ENCODE peak calls at places on chromosomes 2 and 18, in five cellular contexts. One of them, this sample, is unnamed.
A peak's percentile ranks its signal among the peaks of the same experiment; 100 is the strongest.

GRCh38 chr2:127580167-127581049 is 44.9 kb downstream of the MYO7B start:
- DNase-seq in NCI-H748 treated with DMSO at 0.1 percent for 48 hours: no peak
- DNase-seq in endothelial cell: no peak
- DNase-seq in effector CD4-positive, alpha-beta T cell: no peak
- DNase-seq in NCI-H2081: no peak
- DNase-seq in this sample: no peak

GRCh38 chr18:31419457-31419932 is 28.0 kb upstream of the DSG3 start:
- DNase-seq in NCI-H748 treated with DMSO at 0.1 percent for 48 hours: no peak
- DNase-seq in effector CD4-positive, alpha-beta T cell: no peak
- DNase-seq in endothelial cell: no peak
- DNase-seq in NCI-H2081: no peak
- DNase-seq in this sample: no peak

GRCh38 chr2:191965733-191966132 is 118.8 kb upstream of the CAVIN2 start:
- DNase-seq in NCI-H2081: no peak
- DNase-seq in effector CD4-positive, alpha-beta T cell: no peak
- DNase-seq in endothelial cell: no peak
- DNase-seq in NCI-H748 treated with DMSO at 0.1 percent for 48 hours: no peak
- DNase-seq in this sample: no peak

GRCh38 chr2:216695401-216695821 is at the start of gene IGFBP5:
- DNase-seq in effector CD4-positive, alpha-beta T cell: no peak
- DNase-seq in endothelial cell: no peak
- DNase-seq in NCI-H2081: peak; percentile 87
- DNase-seq in NCI-H748 treated with DMSO at 0.1 percent for 48 hours: peak; percentile 89
- DNase-seq in this sample: no peak

GRCh38 chr18:61949946-61950345 is 57.1 kb upstream of the RNF152 start:
- DNase-seq in NCI-H748 treated with DMSO at 0.1 percent for 48 hours: peak; percentile 18
- DNase-seq in endothelial cell: no peak
- DNase-seq in NCI-H2081: no peak
- DNase-seq in effector CD4-positive, alpha-beta T cell: no peak
- DNase-seq in this sample: no peak

GRCh38 chr18:47342566-47342965 is 91.1 kb upstream of the SKOR2 start:
- DNase-seq in endothelial cell: no peak
- DNase-seq in NCI-H748 treated with DMSO at 0.1 percent for 48 hours: no peak
- DNase-seq in NCI-H2081: no peak
- DNase-seq in effector CD4-positive, alpha-beta T cell: no peak
- DNase-seq in this sample: no peak

GRCh38 chr2:143732076-143732475 is 602.9 kb downstream of the ARHGAP15 start:
- DNase-seq in NCI-H748 treated with DMSO at 0.1 percent for 48 hours: no peak
- DNase-seq in effector CD4-positive, alpha-beta T cell: no peak
- DNase-seq in NCI-H2081: no peak
- DNase-seq in endothelial cell: no peak
- DNase-seq in this sample: no peak

GRCh38 chr2:58571181-58571852 is 330.2 kb upstream of the FANCL start:
- DNase-seq in endothelial cell: peak; percentile 52
- DNase-seq in NCI-H2081: peak; percentile 85
- DNase-seq in NCI-H748 treated with DMSO at 0.1 percent for 48 hours: peak; percentile 71
- DNase-seq in effector CD4-positive, alpha-beta T cell: no peak
- DNase-seq in this sample: no peak

GRCh38 chr2:85584354-85584856 is at the start of gene VAMP5:
- DNase-seq in effector CD4-positive, alpha-beta T cell: peak; percentile 19
- DNase-seq in endothelial cell: peak; percentile 37
- DNase-seq in NCI-H2081: no peak
- DNase-seq in NCI-H748 treated with DMSO at 0.1 percent for 48 hours: no peak
- DNase-seq in this sample: no peak

GRCh38 chr2:71446505-71446904 is 6.9 kb upstream of the DYSF start:
- DNase-seq in endothelial cell: no peak
- DNase-seq in effector CD4-positive, alpha-beta T cell: no peak
- DNase-seq in NCI-H2081: no peak
- DNase-seq in NCI-H748 treated with DMSO at 0.1 percent for 48 hours: no peak
- DNase-seq in this sample: no peak

GRCh38 chr2:96485751-96486643 is 19.2 kb downstream of the NEURL3 start:
- DNase-seq in effector CD4-positive, alpha-beta T cell: peak; percentile 58
- DNase-seq in endothelial cell: no peak
- DNase-seq in NCI-H748 treated with DMSO at 0.1 percent for 48 hours: no peak
- DNase-seq in NCI-H2081: no peak
- DNase-seq in this sample: peak; percentile 56

GRCh38 chr2:6788614-6789013 is 77.1 kb downstream of the CMPK2 start:
- DNase-seq in NCI-H2081: no peak
- DNase-seq in NCI-H748 treated with DMSO at 0.1 percent for 48 hours: no peak
- DNase-seq in effector CD4-positive, alpha-beta T cell: no peak
- DNase-seq in endothelial cell: no peak
- DNase-seq in this sample: no peak

GRCh38 chr2:119803101-119803500 is 43.4 kb downstream of the PTPN4 start:
- DNase-seq in effector CD4-positive, alpha-beta T cell: no peak
- DNase-seq in NCI-H2081: no peak
- DNase-seq in NCI-H748 treated with DMSO at 0.1 percent for 48 hours: no peak
- DNase-seq in endothelial cell: no peak
- DNase-seq in this sample: no peak

GRCh38 chr2:9844581-9844980 is 1.3 kb downstream of the TAF1B start:
- DNase-seq in endothelial cell: no peak
- DNase-seq in NCI-H748 treated with DMSO at 0.1 percent for 48 hours: no peak
- DNase-seq in effector CD4-positive, alpha-beta T cell: no peak
- DNase-seq in NCI-H2081: no peak
- DNase-seq in this sample: no peak

GRCh38 chr2:239806758-239807434 is 218.2 kb downstream of the NDUFA10 start:
- DNase-seq in effector CD4-positive, alpha-beta T cell: no peak
- DNase-seq in endothelial cell: no peak
- DNase-seq in NCI-H2081: no peak
- DNase-seq in NCI-H748 treated with DMSO at 0.1 percent for 48 hours: no peak
- DNase-seq in this sample: no peak

GRCh38 chr2:117983040-117983439 is 30.8 kb downstream of the CCDC93 start:
- DNase-seq in NCI-H748 treated with DMSO at 0.1 percent for 48 hours: no peak
- DNase-seq in effector CD4-positive, alpha-beta T cell: no peak
- DNase-seq in NCI-H2081: no peak
- DNase-seq in endothelial cell: no peak
- DNase-seq in this sample: no peak

GRCh38 chr18:52288403-52289004 is 51.5 kb upstream of the DCC start:
- DNase-seq in NCI-H2081: peak; percentile 1
- DNase-seq in NCI-H748 treated with DMSO at 0.1 percent for 48 hours: peak; percentile 58
- DNase-seq in effector CD4-positive, alpha-beta T cell: no peak
- DNase-seq in endothelial cell: peak; percentile 57
- DNase-seq in this sample: no peak

GRCh38 chr2:175154670-175155082 is 13.3 kb downstream of the ATF2 start:
- DNase-seq in endothelial cell: no peak
- DNase-seq in NCI-H748 treated with DMSO at 0.1 percent for 48 hours: no peak
- DNase-seq in effector CD4-positive, alpha-beta T cell: no peak
- DNase-seq in NCI-H2081: no peak
- DNase-seq in this sample: no peak

GRCh38 chr2:96960271-96960955 is 26.0 kb downstream of the FAM178B start:
- DNase-seq in endothelial cell: peak; percentile 97
- DNase-seq in NCI-H2081: peak; percentile 90
- DNase-seq in effector CD4-positive, alpha-beta T cell: peak; percentile 86
- DNase-seq in NCI-H748 treated with DMSO at 0.1 percent for 48 hours: peak; percentile 28
- DNase-seq in this sample: peak; percentile 69

GRCh38 chr2:69955029-69955428 is 6.4 kb downstream of the ASPRV1 start:
- DNase-seq in NCI-H748 treated with DMSO at 0.1 percent for 48 hours: no peak
- DNase-seq in effector CD4-positive, alpha-beta T cell: no peak
- DNase-seq in endothelial cell: no peak
- DNase-seq in NCI-H2081: no peak
- DNase-seq in this sample: no peak

GRCh38 chr18:57542126-57542525 is 44.4 kb downstream of the FECH start:
- DNase-seq in endothelial cell: no peak
- DNase-seq in effector CD4-positive, alpha-beta T cell: no peak
- DNase-seq in NCI-H748 treated with DMSO at 0.1 percent for 48 hours: no peak
- DNase-seq in NCI-H2081: no peak
- DNase-seq in this sample: no peak

GRCh38 chr2:95374916-95375471 is 27.5 kb upstream of the FAHD2A start:
- DNase-seq in endothelial cell: no peak
- DNase-seq in effector CD4-positive, alpha-beta T cell: no peak
- DNase-seq in NCI-H2081: no peak
- DNase-seq in NCI-H748 treated with DMSO at 0.1 percent for 48 hours: no peak
- DNase-seq in this sample: no peak

GRCh38 chr18:24991661-24992060 is 360.3 kb downstream of the ZNF521 start:
- DNase-seq in NCI-H2081: no peak
- DNase-seq in NCI-H748 treated with DMSO at 0.1 percent for 48 hours: no peak
- DNase-seq in effector CD4-positive, alpha-beta T cell: no peak
- DNase-seq in endothelial cell: no peak
- DNase-seq in this sample: no peak

GRCh38 chr2:24021122-24021998 is 11.5 kb downstream of the MFSD2B start:
- DNase-seq in NCI-H2081: no peak
- DNase-seq in effector CD4-positive, alpha-beta T cell: no peak
- DNase-seq in endothelial cell: peak; percentile 58
- DNase-seq in NCI-H748 treated with DMSO at 0.1 percent for 48 hours: no peak
- DNase-seq in this sample: no peak

GRCh38 chr18:22467760-22468553 is 50.2 kb upstream of the CTAGE1 start:
- DNase-seq in NCI-H2081: no peak
- DNase-seq in NCI-H748 treated with DMSO at 0.1 percent for 48 hours: no peak
- DNase-seq in effector CD4-positive, alpha-beta T cell: no peak
- DNase-seq in endothelial cell: no peak
- DNase-seq in this sample: no peak

GRCh38 chr2:11187083-11187619 is 31.9 kb downstream of the SLC66A3 start:
- DNase-seq in NCI-H2081: no peak
- DNase-seq in NCI-H748 treated with DMSO at 0.1 percent for 48 hours: no peak
- DNase-seq in endothelial cell: no peak
- DNase-seq in effector CD4-positive, alpha-beta T cell: no peak
- DNase-seq in this sample: no peak

GRCh38 chr18:39845673-39846072 is 2109.4 kb upstream of the PIK3C3 start:
- DNase-seq in endothelial cell: no peak
- DNase-seq in NCI-H2081: no peak
- DNase-seq in NCI-H748 treated with DMSO at 0.1 percent for 48 hours: no peak
- DNase-seq in effector CD4-positive, alpha-beta T cell: no peak
- DNase-seq in this sample: no peak

GRCh38 chr2:51534176-51534575 is 502.2 kb upstream of the NRXN1 start:
- DNase-seq in NCI-H748 treated with DMSO at 0.1 percent for 48 hours: no peak
- DNase-seq in effector CD4-positive, alpha-beta T cell: no peak
- DNase-seq in endothelial cell: no peak
- DNase-seq in NCI-H2081: no peak
- DNase-seq in this sample: no peak

GRCh38 chr2:160477032-160477431 is 16.6 kb downstream of the RBMS1 start:
- DNase-seq in NCI-H2081: no peak
- DNase-seq in effector CD4-positive, alpha-beta T cell: no peak
- DNase-seq in endothelial cell: no peak
- DNase-seq in NCI-H748 treated with DMSO at 0.1 percent for 48 hours: no peak
- DNase-seq in this sample: no peak

GRCh38 chr18:26746284-26747130 is 119.0 kb downstream of the AQP4 start:
- DNase-seq in endothelial cell: no peak
- DNase-seq in NCI-H748 treated with DMSO at 0.1 percent for 48 hours: no peak
- DNase-seq in effector CD4-positive, alpha-beta T cell: no peak
- DNase-seq in NCI-H2081: no peak
- DNase-seq in this sample: no peak

This sample was measured in activated T-helper 1 cell treated with Interleukin-2 at 50 U/mL for 16 hours.